ENCODE peak calls at places on chromosomes 12 and 14, in nine cellular contexts. One of them, this sample, is unnamed.

GRCh38 chr12:49783917-49784676 is 42.7 kb downstream of the TMBIM6 start:
- DNase-seq in OCI-LY7: no peak
- DNase-seq in mesendoderm: no peak
- DNase-seq in fibroblast of lung: peak; percentile 70
- DNase-seq in iPS DF 6.9: no peak
- DNase-seq in aorta: no peak
- DNase-seq in uterus: no peak
- DNase-seq in CD8-positive, alpha-beta T cell: no peak
- DNase-seq in osteoblast: peak; percentile 73
- DNase-seq in this sample: no peak

GRCh38 chr12:131452444-131452860 is 258.4 kb upstream of the SFSWAP start:
- DNase-seq in OCI-LY7: peak; percentile 33
- DNase-seq in mesendoderm: peak; percentile 50
- DNase-seq in fibroblast of lung: no peak
- DNase-seq in iPS DF 6.9: no peak
- DNase-seq in aorta: no peak
- DNase-seq in uterus: no peak
- DNase-seq in CD8-positive, alpha-beta T cell: peak; percentile 15
- DNase-seq in osteoblast: no peak
- DNase-seq in this sample: peak; percentile 44

GRCh38 chr14:63088865-63089264 is 43.6 kb upstream of the KCNH5 start:
- DNase-seq in OCI-LY7: no peak
- DNase-seq in mesendoderm: no peak
- DNase-seq in fibroblast of lung: no peak
- DNase-seq in iPS DF 6.9: no peak
- DNase-seq in aorta: no peak
- DNase-seq in uterus: no peak
- DNase-seq in CD8-positive, alpha-beta T cell: no peak
- DNase-seq in osteoblast: no peak
- DNase-seq in this sample: no peak

GRCh38 chr14:33254342-33254741 is 315.7 kb downstream of the NPAS3 start:
- DNase-seq in OCI-LY7: no peak
- DNase-seq in mesendoderm: no peak
- DNase-seq in fibroblast of lung: no peak
- DNase-seq in iPS DF 6.9: no peak
- DNase-seq in aorta: no peak
- DNase-seq in uterus: no peak
- DNase-seq in CD8-positive, alpha-beta T cell: no peak
- DNase-seq in osteoblast: no peak
- DNase-seq in this sample: no peak

GRCh38 chr12:29726321-29726692 is 57.4 kb downstream of the TMTC1 start:
- DNase-seq in OCI-LY7: no peak
- DNase-seq in mesendoderm: no peak
- DNase-seq in fibroblast of lung: peak; percentile 51
- DNase-seq in iPS DF 6.9: no peak
- DNase-seq in aorta: no peak
- DNase-seq in uterus: no peak
- DNase-seq in CD8-positive, alpha-beta T cell: no peak
- DNase-seq in osteoblast: no peak
- DNase-seq in this sample: no peak

GRCh38 chr12:76346798-76347420 is 1.3 kb downstream of the BBS10 start:
- DNase-seq in OCI-LY7: peak; percentile 63
- DNase-seq in mesendoderm: peak; percentile 43
- DNase-seq in fibroblast of lung: peak; percentile 70
- DNase-seq in iPS DF 6.9: no peak
- DNase-seq in aorta: peak; percentile 52
- DNase-seq in uterus: no peak
- DNase-seq in CD8-positive, alpha-beta T cell: no peak
- DNase-seq in osteoblast: no peak
- DNase-seq in this sample: peak; percentile 11

GRCh38 chr12:116358850-116359761 is 81.6 kb upstream of the MED13L start:
- DNase-seq in OCI-LY7: peak; percentile 77
- DNase-seq in mesendoderm: peak; percentile 89
- DNase-seq in fibroblast of lung: peak; percentile 97
- DNase-seq in iPS DF 6.9: no peak
- DNase-seq in aorta: peak; percentile 97
- DNase-seq in uterus: peak; percentile 97
- DNase-seq in CD8-positive, alpha-beta T cell: peak; percentile 68
- DNase-seq in osteoblast: peak; percentile 93
- DNase-seq in this sample: peak; percentile 88

GRCh38 chr12:27305673-27306504 is 26.7 kb upstream of the BMAL2 start:
- DNase-seq in OCI-LY7: peak; percentile 57
- DNase-seq in mesendoderm: peak; percentile 27
- DNase-seq in fibroblast of lung: peak; percentile 44
- DNase-seq in iPS DF 6.9: no peak
- DNase-seq in aorta: no peak
- DNase-seq in uterus: no peak
- DNase-seq in CD8-positive, alpha-beta T cell: no peak
- DNase-seq in osteoblast: no peak
- DNase-seq in this sample: peak; percentile 24

GRCh38 chr12:93127107-93127560 is 198.0 kb upstream of the EEA1 start:
- DNase-seq in OCI-LY7: no peak
- DNase-seq in mesendoderm: no peak
- DNase-seq in fibroblast of lung: no peak
- DNase-seq in iPS DF 6.9: no peak
- DNase-seq in aorta: no peak
- DNase-seq in uterus: no peak
- DNase-seq in CD8-positive, alpha-beta T cell: no peak
- DNase-seq in osteoblast: no peak
- DNase-seq in this sample: no peak

GRCh38 chr14:97138801-97139200 is 341.6 kb downstream of the VRK1 start:
- DNase-seq in OCI-LY7: no peak
- DNase-seq in mesendoderm: peak; percentile 72
- DNase-seq in fibroblast of lung: no peak
- DNase-seq in iPS DF 6.9: no peak
- DNase-seq in aorta: no peak
- DNase-seq in uterus: no peak
- DNase-seq in CD8-positive, alpha-beta T cell: no peak
- DNase-seq in osteoblast: no peak
- DNase-seq in this sample: no peak
- H3K4me3 ChIP-seq in OCI-LY7: no peak overlapping the region
- H3K4me3 ChIP-seq in mesendoderm: no peak overlapping the region
- H3K4me3 ChIP-seq in fibroblast of lung: no peak overlapping the region
- H3K4me3 ChIP-seq in iPS DF 6.9: no peak overlapping the region
- H3K4me3 ChIP-seq in aorta: no peak overlapping the region
- H3K4me3 ChIP-seq in uterus: no peak overlapping the region
- H3K4me3 ChIP-seq in CD8-positive, alpha-beta T cell: no peak overlapping the region
- H3K4me3 ChIP-seq in osteoblast: no peak overlapping the region
- H3K4me3 ChIP-seq in this sample: no peak overlapping the region

GRCh38 chr14:68780358-68781160 is 12.3 kb downstream of the ZFP36L1 start:
- DNase-seq in OCI-LY7: peak; percentile 70
- DNase-seq in mesendoderm: peak; percentile 63
- DNase-seq in fibroblast of lung: peak; percentile 73
- DNase-seq in iPS DF 6.9: no peak
- DNase-seq in aorta: peak; percentile 86
- DNase-seq in uterus: peak; percentile 88
- DNase-seq in CD8-positive, alpha-beta T cell: peak; percentile 36
- DNase-seq in osteoblast: peak; percentile 73
- DNase-seq in this sample: peak; percentile 82

GRCh38 chr14:68781161-68782021 is 11.5 kb downstream of the ZFP36L1 start:
- DNase-seq in OCI-LY7: peak; percentile 39
- DNase-seq in mesendoderm: peak; percentile 60
- DNase-seq in fibroblast of lung: no peak
- DNase-seq in iPS DF 6.9: no peak
- DNase-seq in aorta: no peak
- DNase-seq in uterus: peak; percentile 50
- DNase-seq in CD8-positive, alpha-beta T cell: peak; percentile 67
- DNase-seq in osteoblast: no peak
- DNase-seq in this sample: peak; percentile 96

GRCh38 chr14:68782091-68782981 is 10.5 kb downstream of the ZFP36L1 start:
- DNase-seq in OCI-LY7: no peak
- DNase-seq in mesendoderm: no peak
- DNase-seq in fibroblast of lung: no peak
- DNase-seq in iPS DF 6.9: no peak
- DNase-seq in aorta: no peak
- DNase-seq in uterus: peak; percentile 34
- DNase-seq in CD8-positive, alpha-beta T cell: peak; percentile 58
- DNase-seq in osteoblast: no peak
- DNase-seq in this sample: peak; percentile 67

GRCh38 chr14:68777644-68778043 is 15.2 kb downstream of the ZFP36L1 start:
- DNase-seq in OCI-LY7: no peak
- DNase-seq in mesendoderm: no peak
- DNase-seq in fibroblast of lung: no peak
- DNase-seq in iPS DF 6.9: no peak
- DNase-seq in aorta: no peak
- DNase-seq in uterus: peak; percentile 8
- DNase-seq in CD8-positive, alpha-beta T cell: no peak
- DNase-seq in osteoblast: no peak
- DNase-seq in this sample: no peak

DNA sequence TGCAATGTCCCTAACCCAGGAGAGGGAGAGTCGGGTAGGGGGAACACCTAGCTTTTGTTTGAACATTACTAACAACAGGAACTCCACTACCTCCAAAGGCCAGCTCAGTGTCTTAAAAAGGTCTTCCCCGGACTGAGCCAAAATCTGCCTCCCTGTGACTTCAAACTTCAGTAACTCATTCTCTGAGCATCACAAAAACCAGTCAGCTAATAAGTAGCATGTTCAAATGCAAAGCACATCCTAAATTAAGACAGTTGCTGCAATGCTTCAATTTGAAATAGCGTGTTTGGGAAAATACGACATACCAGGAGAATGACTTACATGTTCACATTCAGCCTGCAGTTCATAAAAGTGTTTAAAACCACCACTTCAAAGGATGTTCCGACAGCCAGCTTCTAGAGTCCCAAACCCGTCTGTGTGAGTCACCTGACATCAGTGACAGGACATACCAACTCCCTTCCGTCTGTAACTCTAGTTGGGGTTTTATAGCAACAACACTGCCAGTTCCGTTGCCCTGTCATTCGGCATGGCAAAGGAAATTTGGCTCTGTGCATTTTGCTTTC is 13.0 kb downstream of the ZFP36L1 start:
- DNase-seq in OCI-LY7: no peak
- DNase-seq in mesendoderm: no peak
- DNase-seq in fibroblast of lung: peak; percentile 97
- DNase-seq in iPS DF 6.9: no peak
- DNase-seq in aorta: no peak
- DNase-seq in uterus: peak; percentile 81
- DNase-seq in CD8-positive, alpha-beta T cell: peak; percentile 65
- DNase-seq in osteoblast: peak; percentile 87
- DNase-seq in this sample: peak; percentile 81
- H3K4me1 ChIP-seq in OCI-LY7: peaks cover 24% of the 10 kb centered on the region
- H3K4me1 ChIP-seq in mesendoderm: peaks cover 7% of the 10 kb centered on the region
- H3K4me1 ChIP-seq in fibroblast of lung: peaks cover 26% of the 10 kb centered on the region
- H3K4me1 ChIP-seq in iPS DF 6.9: no peaks in the 10 kb centered on the region
- H3K4me1 ChIP-seq in aorta: no peaks in the 10 kb centered on the region
- H3K4me1 ChIP-seq in uterus: peaks cover 32% of the 10 kb centered on the region
- H3K4me1 ChIP-seq in CD8-positive, alpha-beta T cell: peaks cover 81% of the 10 kb centered on the region
- H3K4me1 ChIP-seq in osteoblast: peaks cover 38% of the 10 kb centered on the region
- H3K4me1 ChIP-seq in this sample: peaks cover 24% of the 10 kb centered on the region

DNA sequence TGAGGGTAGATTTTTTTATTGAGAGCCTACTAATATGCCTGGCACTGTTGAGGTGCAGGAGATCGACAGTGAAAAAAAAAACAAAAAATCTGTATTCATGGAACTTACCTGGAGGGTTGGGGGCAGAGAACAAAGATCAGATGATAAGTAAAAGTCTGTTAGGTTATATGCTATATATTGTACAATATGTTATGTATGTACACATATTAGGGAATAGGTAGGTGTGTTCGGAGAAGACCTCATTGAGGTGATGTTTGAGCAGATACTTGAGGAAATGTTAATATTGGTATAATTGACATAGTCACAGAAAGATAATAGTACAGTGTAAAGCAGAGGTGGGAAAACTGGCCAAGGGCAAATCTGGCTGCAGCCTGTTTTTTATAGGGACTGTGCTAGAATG is 5.6 kb downstream of the ARF6 start:
- DNase-seq in OCI-LY7: no peak
- DNase-seq in mesendoderm: no peak
- DNase-seq in fibroblast of lung: no peak
- DNase-seq in iPS DF 6.9: no peak
- DNase-seq in aorta: no peak
- DNase-seq in uterus: no peak
- DNase-seq in CD8-positive, alpha-beta T cell: no peak
- DNase-seq in osteoblast: no peak
- DNase-seq in this sample: no peak
- H3K4me3 ChIP-seq in OCI-LY7: peak overlapping the region; percentile 98
- H3K4me3 ChIP-seq in mesendoderm: no peak overlapping the region
- H3K4me3 ChIP-seq in fibroblast of lung: no peak overlapping the region
- H3K4me3 ChIP-seq in iPS DF 6.9: no peak overlapping the region
- H3K4me3 ChIP-seq in aorta: no peak overlapping the region
- H3K4me3 ChIP-seq in uterus: no peak overlapping the region
- H3K4me3 ChIP-seq in CD8-positive, alpha-beta T cell: peak overlapping the region; percentile 17
- H3K4me3 ChIP-seq in osteoblast: no peak overlapping the region
- H3K4me3 ChIP-seq in this sample: no peak overlapping the region

DNA sequence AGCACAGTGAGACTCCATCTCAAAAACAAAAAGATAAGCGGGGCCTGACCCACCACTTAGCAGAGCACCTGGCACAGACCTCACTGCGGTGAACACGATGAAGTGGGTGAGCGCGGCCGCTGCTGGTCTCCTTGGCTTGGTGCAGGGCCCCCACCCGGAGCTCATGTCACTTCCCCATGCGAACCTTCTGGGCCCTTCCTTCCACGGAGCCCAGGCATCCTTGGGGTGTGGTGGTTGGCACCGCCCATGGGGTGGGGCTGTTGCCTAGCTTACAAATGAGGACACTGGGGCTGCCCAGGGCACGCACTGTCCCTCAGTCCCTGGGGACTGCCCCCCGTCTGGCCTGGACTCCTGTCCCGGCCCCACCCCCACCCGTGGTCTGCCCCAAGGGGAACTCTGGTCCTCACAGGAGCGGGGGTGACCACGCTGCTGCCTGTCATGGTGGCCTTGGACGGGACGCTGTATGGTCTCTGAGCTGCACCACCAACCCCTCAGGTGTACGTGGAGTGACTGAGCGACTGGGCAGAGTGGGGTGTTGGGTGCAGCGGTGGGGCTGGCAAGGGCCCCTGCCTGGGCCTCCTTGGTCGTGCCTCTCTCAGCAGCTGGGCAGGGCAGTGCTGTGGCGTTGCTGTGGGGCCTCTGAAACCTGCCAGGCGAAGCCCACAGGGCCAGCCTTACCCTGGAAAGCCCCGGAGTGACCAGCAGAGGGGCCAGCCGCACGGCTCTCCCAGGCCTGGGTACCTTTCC is 15.3 kb downstream of the FBRSL1 start:
- DNase-seq in OCI-LY7: no peak
- DNase-seq in mesendoderm: no peak
- DNase-seq in fibroblast of lung: no peak
- DNase-seq in iPS DF 6.9: no peak
- DNase-seq in aorta: no peak
- DNase-seq in uterus: no peak
- DNase-seq in CD8-positive, alpha-beta T cell: no peak
- DNase-seq in osteoblast: no peak
- DNase-seq in this sample: peak; percentile 48
- H3K4me1 ChIP-seq in OCI-LY7: peaks cover 6% of the 10 kb centered on the region
- H3K4me1 ChIP-seq in mesendoderm: peaks cover 13% of the 10 kb centered on the region
- H3K4me1 ChIP-seq in fibroblast of lung: peaks cover 3% of the 10 kb centered on the region
- H3K4me1 ChIP-seq in iPS DF 6.9: peaks cover 12% of the 10 kb centered on the region
- H3K4me1 ChIP-seq in aorta: no peaks in the 10 kb centered on the region
- H3K4me1 ChIP-seq in uterus: peaks cover 33% of the 10 kb centered on the region
- H3K4me1 ChIP-seq in CD8-positive, alpha-beta T cell: peaks cover 69% of the 10 kb centered on the region
- H3K4me1 ChIP-seq in osteoblast: peaks cover 13% of the 10 kb centered on the region
- H3K4me1 ChIP-seq in this sample: peaks cover 8% of the 10 kb centered on the region